ENCODE peak calls at places on chromosomes 3 and 15, in six cellular contexts. A is stimulated activated CD8-positive, alpha-beta memory T cell treated with anti-CD3 and anti-CD28 coated beads, Interleukin-15, amount 100 ng/mL, for 4 hours; P is NCI-H1105; Q is testis; R is HEK293T; Z is anterior cingulate cortex. O is an unnamed sample.

GRCh38 chr3:198070871-198071270 is 110.9 kb downstream of the LMLN start:
- DNase-seq in A (no peak), P (no peak), Q (no peak), R (no peak), Z (no peak), O (no peak)

GRCh38 chr3:187689984-187690383 is 12.4 kb downstream of the RTP2 start:
- DNase-seq in A (no peak), P (no peak), Q (no peak), R (no peak), Z (no peak), O (no peak)

GRCh38 chr3:183579967-183580720 is 24.6 kb upstream of the KLHL6 start:
- DNase-seq in A (no peak), P (no peak), Q (peak), R (no peak), Z (no peak), O (no peak)

GRCh38 chr3:159816507-159816906 is 172.1 kb upstream of the IL12A start:
- DNase-seq in A (no peak), P (no peak), Q (no peak), R (no peak), Z (no peak), O (no peak)

GRCh38 chr15:45179221-45179985 is 8.4 kb downstream of the SHF start:
- DNase-seq in A (no peak), P (no peak), Q (no peak), R (peak), Z (no peak), O (no peak)

GRCh38 chr15:65906396-65906795 is 37.1 kb downstream of the RAB11A start:
- DNase-seq in A (no peak), P (no peak), Q (no peak), R (no peak), Z (no peak), O (no peak)

GRCh38 chr3:20096135-20096685 is 56.0 kb downstream of the KAT2B start:
- DNase-seq in A (no peak), P (no peak), Q (no peak), R (no peak), Z (no peak), O (no peak)

GRCh38 chr3:122892561-122892960 is 97.7 kb downstream of the SLC49A4 start:
- DNase-seq in A (no peak), P (no peak), Q (no peak), R (no peak), Z (no peak), O (no peak)

GRCh38 chr15:32826685-32827084 is 108.9 kb downstream of the GREM1 start:
- DNase-seq in A (no peak), P (no peak), Q (no peak), R (no peak), Z (no peak), O (no peak)

GRCh38 chr15:32053717-32054116 is 23.4 kb downstream of the CHRNA7 start:
- DNase-seq in A (no peak), P (no peak), Q (no peak), R (no peak), Z (no peak), O (peak)

GRCh38 chr3:53046171-53047170 is 598 bp upstream of the SFMBT1 start:
- DNase-seq in A (peak), P (no peak), Q (peak), R (no peak), Z (peak), O (peak)

GRCh38 chr15:84669726-84670125 is 11.7 kb upstream of the NMB start:
- DNase-seq in A (no peak), P (no peak), Q (no peak), R (no peak), Z (no peak), O (no peak)

GRCh38 chr3:158935846-158936245 is 134.0 kb downstream of the MFSD1 start:
- DNase-seq in A (no peak), P (no peak), Q (no peak), R (no peak), Z (no peak), O (no peak)

GRCh38 chr3:58222161-58222724 is 11.5 kb upstream of the DNASE1L3 start:
- DNase-seq in A (no peak), P (no peak), Q (no peak), R (no peak), Z (no peak), O (no peak)

GRCh38 chr3:31562525-31562924 is 29.8 kb downstream of the STT3B start:
- DNase-seq in A (no peak), P (no peak), Q (no peak), R (peak), Z (no peak), O (no peak)

GRCh38 chr3:196159952-196160804 is 51.0 kb downstream of the ZDHHC19 start:
- DNase-seq in A (no peak), P (no peak), Q (no peak), R (no peak), Z (no peak), O (peak)

GRCh38 chr3:18349197-18349798 is 75.8 kb downstream of the SATB1 start:
- DNase-seq in A (no peak), P (no peak), Q (no peak), R (no peak), Z (no peak), O (no peak)

GRCh38 chr3:105465251-105465853 is 98.6 kb downstream of the ALCAM start:
- DNase-seq in A (no peak), P (no peak), Q (no peak), R (no peak), Z (no peak), O (no peak)

GRCh38 chr3:55579499-55579898 is 92.4 kb upstream of the WNT5A start:
- DNase-seq in A (no peak), P (no peak), Q (no peak), R (no peak), Z (no peak), O (peak)

GRCh38 chr15:34365073-34365825 is 1.7 kb downstream of the LPCAT4 start:
- DNase-seq in A (no peak), P (no peak), Q (no peak), R (no peak), Z (no peak), O (no peak)

GRCh38 chr3:4703054-4703480 is 209.9 kb downstream of the ITPR1 start:
- DNase-seq in A (no peak), P (no peak), Q (no peak), R (no peak), Z (no peak), O (no peak)

GRCh38 chr15:43511012-43511885 is 6.2 kb upstream of the MAP1A start:
- DNase-seq in A (no peak), P (no peak), Q (peak), R (no peak), Z (peak), O (peak)

GRCh38 chr3:106590259-106590658 is 721.4 kb upstream of the CBLB start:
- DNase-seq in A (no peak), P (no peak), Q (no peak), R (no peak), Z (no peak), O (no peak)

GRCh38 chr15:71899665-71900064 is 89.3 kb downstream of the NR2E3 start:
- DNase-seq in A (no peak), P (peak), Q (no peak), R (no peak), Z (no peak), O (peak)

GRCh38 chr3:169581633-169582032 is 81.9 kb downstream of the MECOM start:
- DNase-seq in A (no peak), P (no peak), Q (no peak), R (no peak), Z (no peak), O (no peak)

GRCh38 chr3:14265246-14265962 is 86.8 kb downstream of the LSM3 start:
- DNase-seq in A (no peak), P (no peak), Q (no peak), R (no peak), Z (no peak), O (no peak)

GRCh38 chr15:38895326-38896282 is 331.0 kb upstream of the RASGRP1 start:
- DNase-seq in A (no peak), P (no peak), Q (no peak), R (no peak), Z (no peak), O (no peak)

GRCh38 chr3:14336414-14337285 is 65.8 kb upstream of the SLC6A6 start:
- DNase-seq in A (no peak), P (no peak), Q (no peak), R (no peak), Z (no peak), O (no peak)

GRCh38 chr15:49155834-49156627 is 632 bp upstream of the COPS2 start:
- DNase-seq in A (no peak), P (no peak), Q (peak), R (peak), Z (peak), O (no peak)

GRCh38 chr15:89893027-89893426 is 767 bp downstream of the AP3S2 start:
- DNase-seq in A (no peak), P (no peak), Q (no peak), R (no peak), Z (no peak), O (no peak)

GRCh38 chr3:113070226-113071220 is 79.7 kb downstream of the GTPBP8 start:
- DNase-seq in A (no peak), P (no peak), Q (no peak), R (no peak), Z (peak), O (no peak)

GRCh38 chr3:42556089-42556632 is 25.6 kb downstream of the SEC22C start:
- DNase-seq in A (no peak), P (no peak), Q (no peak), R (no peak), Z (no peak), O (no peak)

GRCh38 chr3:192170031-192170430 is 557.3 kb downstream of the FGF12 start:
- DNase-seq in A (no peak), P (no peak), Q (no peak), R (no peak), Z (no peak), O (no peak)

GRCh38 chr3:46893146-46893748 is 15.7 kb downstream of the PTH1R start:
- DNase-seq in A (no peak), P (no peak), Q (no peak), R (no peak), Z (no peak), O (peak)

GRCh38 chr15:27865323-27865922 is 233.7 kb downstream of the OCA2 start:
- DNase-seq in A (no peak), P (no peak), Q (no peak), R (no peak), Z (no peak), O (peak)

GRCh38 chr3:79203144-79203519 is 564.7 kb downstream of the ROBO1 start:
- DNase-seq in A (no peak), P (no peak), Q (no peak), R (no peak), Z (no peak), O (no peak)

GRCh38 chr15:48253186-48253585 is 47.1 kb downstream of the SLC12A1 start:
- DNase-seq in A (no peak), P (no peak), Q (no peak), R (no peak), Z (no peak), O (no peak)